ENCODE peak calls at places on chromosomes 13 and 19, in eight cellular contexts. One of them, this sample, is unnamed.

GRCh38 chr13:113740286-113740556 is 18.8 kb upstream of the TMEM255B start:
- DNase-seq in nephron progenitor cell: no peak
- DNase-seq in HFFc6: no peak
- DNase-seq in GM23338: no peak
- DNase-seq in omental fat pad: no peak
- DNase-seq in heart right ventricle: no peak
- DNase-seq in tibial artery: no peak
- DNase-seq in WTC11: no peak
- DNase-seq in this sample: no peak

GRCh38 chr19:39677931-39678889 is 22.5 kb downstream of the LGALS16 start:
- DNase-seq in WTC11: no peak
- DNase-seq in HFFc6: no peak
- DNase-seq in heart right ventricle: no peak
- DNase-seq in GM23338: no peak
- DNase-seq in nephron progenitor cell: no peak
- DNase-seq in omental fat pad: no peak
- DNase-seq in tibial artery: no peak
- DNase-seq in this sample: no peak

GRCh38 chr13:99289674-99290337 is 17.4 kb downstream of the GPR183 start:
- DNase-seq in heart right ventricle: no peak
- DNase-seq in GM23338: no peak
- DNase-seq in nephron progenitor cell: no peak
- DNase-seq in omental fat pad: no peak
- DNase-seq in WTC11: no peak
- DNase-seq in HFFc6: no peak
- DNase-seq in tibial artery: no peak
- DNase-seq in this sample: no peak

GRCh38 chr13:30585748-30586262 is 31.9 kb upstream of the USPL1 start:
- DNase-seq in nephron progenitor cell: no peak
- DNase-seq in HFFc6: peak
- DNase-seq in tibial artery: no peak
- DNase-seq in omental fat pad: no peak
- DNase-seq in GM23338: no peak
- DNase-seq in WTC11: no peak
- DNase-seq in heart right ventricle: no peak
- DNase-seq in this sample: no peak

GRCh38 chr13:74388626-74389025 is 254.4 kb upstream of the KLF12 start:
- DNase-seq in omental fat pad: no peak
- DNase-seq in tibial artery: no peak
- DNase-seq in HFFc6: no peak
- DNase-seq in WTC11: no peak
- DNase-seq in GM23338: no peak
- DNase-seq in nephron progenitor cell: no peak
- DNase-seq in heart right ventricle: no peak
- DNase-seq in this sample: no peak

GRCh38 chr13:19185865-19186645 is 4.4 kb upstream of the TUBA3C start:
- DNase-seq in WTC11: no peak
- DNase-seq in omental fat pad: no peak
- DNase-seq in GM23338: no peak
- DNase-seq in tibial artery: no peak
- DNase-seq in HFFc6: no peak
- DNase-seq in heart right ventricle: no peak
- DNase-seq in nephron progenitor cell: no peak
- DNase-seq in this sample: no peak

GRCh38 chr19:33809960-33810359 is 13.3 kb downstream of the KCTD15 start:
- DNase-seq in heart right ventricle: no peak
- DNase-seq in omental fat pad: no peak
- DNase-seq in nephron progenitor cell: no peak
- DNase-seq in GM23338: no peak
- DNase-seq in tibial artery: peak
- DNase-seq in HFFc6: no peak
- DNase-seq in WTC11: no peak
- DNase-seq in this sample: no peak

GRCh38 chr13:29640665-29641064 is 45.2 kb upstream of the SLC7A1 start:
- DNase-seq in tibial artery: no peak
- DNase-seq in HFFc6: no peak
- DNase-seq in nephron progenitor cell: no peak
- DNase-seq in WTC11: no peak
- DNase-seq in GM23338: no peak
- DNase-seq in heart right ventricle: no peak
- DNase-seq in omental fat pad: no peak
- DNase-seq in this sample: no peak

GRCh38 chr19:38993271-38993670 is 17.7 kb upstream of the FBXO17 start:
- DNase-seq in tibial artery: no peak
- DNase-seq in GM23338: no peak
- DNase-seq in nephron progenitor cell: no peak
- DNase-seq in heart right ventricle: no peak
- DNase-seq in WTC11: no peak
- DNase-seq in omental fat pad: no peak
- DNase-seq in HFFc6: peak
- DNase-seq in this sample: no peak

GRCh38 chr13:74574964-74575728 is 440.9 kb upstream of the KLF12 start:
- DNase-seq in WTC11: no peak
- DNase-seq in HFFc6: no peak
- DNase-seq in tibial artery: no peak
- DNase-seq in nephron progenitor cell: no peak
- DNase-seq in heart right ventricle: no peak
- DNase-seq in omental fat pad: no peak
- DNase-seq in GM23338: peak
- DNase-seq in this sample: no peak

GRCh38 chr19:44903602-44904425 is 1.8 kb upstream of the APOE start:
- DNase-seq in nephron progenitor cell: peak
- DNase-seq in heart right ventricle: peak
- DNase-seq in WTC11: peak
- DNase-seq in tibial artery: peak
- DNase-seq in GM23338: peak
- DNase-seq in omental fat pad: peak
- DNase-seq in HFFc6: peak
- DNase-seq in this sample: peak

GRCh38 chr19:55372316-55373081 is 2.2 kb upstream of the IL11 start:
- DNase-seq in HFFc6: peak
- DNase-seq in tibial artery: no peak
- DNase-seq in GM23338: no peak
- DNase-seq in nephron progenitor cell: no peak
- DNase-seq in heart right ventricle: no peak
- DNase-seq in omental fat pad: no peak
- DNase-seq in WTC11: no peak
- DNase-seq in this sample: no peak

GRCh38 chr13:113639661-113640262 is 18.2 kb downstream of the ATP4B start:
- DNase-seq in heart right ventricle: peak
- DNase-seq in tibial artery: peak
- DNase-seq in WTC11: peak
- DNase-seq in HFFc6: no peak
- DNase-seq in omental fat pad: no peak
- DNase-seq in nephron progenitor cell: no peak
- DNase-seq in GM23338: no peak
- DNase-seq in this sample: peak

GRCh38 chr13:99029576-99029975 is 51.7 kb upstream of the DOCK9 start:
- DNase-seq in GM23338: no peak
- DNase-seq in nephron progenitor cell: no peak
- DNase-seq in HFFc6: no peak
- DNase-seq in WTC11: no peak
- DNase-seq in heart right ventricle: no peak
- DNase-seq in omental fat pad: no peak
- DNase-seq in tibial artery: no peak
- DNase-seq in this sample: no peak

GRCh38 chr13:51856998-51857397 is 4.8 kb upstream of the CCDC70 start:
- DNase-seq in GM23338: no peak
- DNase-seq in HFFc6: no peak
- DNase-seq in heart right ventricle: no peak
- DNase-seq in WTC11: no peak
- DNase-seq in tibial artery: no peak
- DNase-seq in omental fat pad: no peak
- DNase-seq in nephron progenitor cell: no peak
- DNase-seq in this sample: no peak

GRCh38 chr13:114230117-114230516 is 4.6 kb upstream of the CDC16 start:
- DNase-seq in GM23338: peak
- DNase-seq in heart right ventricle: no peak
- DNase-seq in WTC11: peak
- DNase-seq in HFFc6: no peak
- DNase-seq in tibial artery: no peak
- DNase-seq in nephron progenitor cell: no peak
- DNase-seq in omental fat pad: no peak
- DNase-seq in this sample: no peak

GRCh38 chr13:30796132-30796832 is 60.9 kb downstream of the ALOX5AP start:
- DNase-seq in GM23338: no peak
- DNase-seq in HFFc6: peak
- DNase-seq in tibial artery: no peak
- DNase-seq in WTC11: no peak
- DNase-seq in omental fat pad: no peak
- DNase-seq in heart right ventricle: no peak
- DNase-seq in nephron progenitor cell: no peak
- DNase-seq in this sample: no peak

GRCh38 chr13:91240341-91240740 is 107.1 kb upstream of the MIR17HG start:
- DNase-seq in tibial artery: no peak
- DNase-seq in nephron progenitor cell: no peak
- DNase-seq in WTC11: no peak
- DNase-seq in GM23338: no peak
- DNase-seq in heart right ventricle: no peak
- DNase-seq in HFFc6: no peak
- DNase-seq in omental fat pad: no peak
- DNase-seq in this sample: no peak

GRCh38 chr13:26465514-26465913 is 92.0 kb upstream of the WASF3 start:
- DNase-seq in tibial artery: no peak
- DNase-seq in omental fat pad: no peak
- DNase-seq in HFFc6: no peak
- DNase-seq in WTC11: no peak
- DNase-seq in heart right ventricle: peak
- DNase-seq in GM23338: no peak
- DNase-seq in nephron progenitor cell: no peak
- DNase-seq in this sample: no peak

GRCh38 chr13:44974056-44974798 is 15.0 kb downstream of the NUFIP1 start:
- DNase-seq in GM23338: no peak
- DNase-seq in WTC11: no peak
- DNase-seq in omental fat pad: no peak
- DNase-seq in nephron progenitor cell: no peak
- DNase-seq in tibial artery: no peak
- DNase-seq in HFFc6: no peak
- DNase-seq in heart right ventricle: peak
- DNase-seq in this sample: no peak

GRCh38 chr13:62360609-62361008 is 945.0 kb upstream of the PCDH20 start:
- DNase-seq in GM23338: no peak
- DNase-seq in WTC11: no peak
- DNase-seq in HFFc6: no peak
- DNase-seq in nephron progenitor cell: no peak
- DNase-seq in tibial artery: no peak
- DNase-seq in omental fat pad: no peak
- DNase-seq in heart right ventricle: no peak
- DNase-seq in this sample: no peak

DNA sequence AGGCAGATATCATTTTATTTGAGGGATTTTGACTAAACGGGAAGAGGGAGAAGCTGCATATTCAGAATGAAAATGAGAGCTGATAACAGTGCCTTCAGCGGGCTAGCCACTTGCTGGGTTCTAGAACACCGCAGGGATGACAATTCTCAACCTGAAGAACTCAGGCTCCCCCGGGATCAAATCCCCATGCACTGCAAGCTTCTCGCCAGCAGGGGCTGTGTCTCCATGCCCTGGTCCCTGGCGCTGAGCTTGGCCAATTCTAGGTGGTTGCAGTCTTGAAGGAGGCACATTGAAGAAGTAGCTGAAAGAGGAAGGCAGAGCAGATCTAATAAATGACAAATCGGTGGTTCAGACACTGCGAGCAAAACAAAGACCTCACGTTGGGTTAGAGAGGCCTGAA is 128.7 kb downstream of the UQCRFS1 start:
- DNase-seq in nephron progenitor cell: peak
- DNase-seq in WTC11: peak
- DNase-seq in HFFc6: peak
- DNase-seq in heart right ventricle: no peak
- DNase-seq in tibial artery: no peak
- DNase-seq in GM23338: peak
- DNase-seq in omental fat pad: no peak
- DNase-seq in this sample: no peak
- TF ChIP-seq CTCF in nephron progenitor cell: peak
- TF ChIP-seq CTCF in WTC11: peak
- TF ChIP-seq CTCF in HFFc6: peak
- TF ChIP-seq CTCF in heart right ventricle: no peak
- TF ChIP-seq CTCF in tibial artery: no peak
- TF ChIP-seq CTCF in GM23338: peak
- TF ChIP-seq CTCF in omental fat pad: no peak
- TF ChIP-seq CTCF in this sample: no peak

GRCh38 chr19:13195678-13196077 is 45.5 kb downstream of the IER2 start:
- DNase-seq in WTC11: peak
- DNase-seq in nephron progenitor cell: peak
- DNase-seq in tibial artery: no peak
- DNase-seq in GM23338: peak
- DNase-seq in HFFc6: no peak
- DNase-seq in heart right ventricle: no peak
- DNase-seq in omental fat pad: no peak
- DNase-seq in this sample: no peak
- TF ChIP-seq CTCF in WTC11: peak
- TF ChIP-seq CTCF in nephron progenitor cell: peak
- TF ChIP-seq CTCF in tibial artery: no peak
- TF ChIP-seq CTCF in GM23338: peak
- TF ChIP-seq CTCF in HFFc6: no peak
- TF ChIP-seq CTCF in heart right ventricle: no peak
- TF ChIP-seq CTCF in omental fat pad: no peak
- TF ChIP-seq CTCF in this sample: no peak

GRCh38 chr19:7865262-7865911 is 8.8 kb downstream of the PRR36 start:
- DNase-seq in HFFc6: no peak
- DNase-seq in heart right ventricle: no peak
- DNase-seq in WTC11: no peak
- DNase-seq in nephron progenitor cell: no peak
- DNase-seq in tibial artery: no peak
- DNase-seq in omental fat pad: no peak
- DNase-seq in GM23338: peak
- DNase-seq in this sample: no peak
- TF ChIP-seq CTCF in HFFc6: no peak
- TF ChIP-seq CTCF in heart right ventricle: no peak
- TF ChIP-seq CTCF in WTC11: no peak
- TF ChIP-seq CTCF in nephron progenitor cell: no peak
- TF ChIP-seq CTCF in tibial artery: no peak
- TF ChIP-seq CTCF in omental fat pad: no peak
- TF ChIP-seq CTCF in GM23338: peak
- TF ChIP-seq CTCF in this sample: no peak

GRCh38 chr19:31111741-31112140 is 237.5 kb downstream of the TSHZ3 start:
- DNase-seq in HFFc6: no peak
- DNase-seq in omental fat pad: no peak
- DNase-seq in nephron progenitor cell: no peak
- DNase-seq in WTC11: no peak
- DNase-seq in tibial artery: no peak
- DNase-seq in GM23338: no peak
- DNase-seq in heart right ventricle: no peak
- DNase-seq in this sample: no peak

GRCh38 chr19:31114585-31114984 is 234.7 kb downstream of the TSHZ3 start:
- DNase-seq in nephron progenitor cell: no peak
- DNase-seq in HFFc6: no peak
- DNase-seq in GM23338: no peak
- DNase-seq in heart right ventricle: no peak
- DNase-seq in WTC11: no peak
- DNase-seq in omental fat pad: no peak
- DNase-seq in tibial artery: no peak
- DNase-seq in this sample: no peak

GRCh38 chr19:31110331-31110730 is 238.9 kb downstream of the TSHZ3 start:
- DNase-seq in tibial artery: no peak
- DNase-seq in nephron progenitor cell: peak
- DNase-seq in WTC11: peak
- DNase-seq in HFFc6: peak
- DNase-seq in omental fat pad: no peak
- DNase-seq in heart right ventricle: no peak
- DNase-seq in GM23338: peak
- DNase-seq in this sample: no peak

GRCh38 chr19:31112158-31112557 is 237.1 kb downstream of the TSHZ3 start:
- DNase-seq in heart right ventricle: no peak
- DNase-seq in HFFc6: no peak
- DNase-seq in WTC11: no peak
- DNase-seq in nephron progenitor cell: no peak
- DNase-seq in GM23338: no peak
- DNase-seq in tibial artery: no peak
- DNase-seq in omental fat pad: no peak
- DNase-seq in this sample: no peak

GRCh38 chr19:31113250-31113685 is 236.0 kb downstream of the TSHZ3 start:
- DNase-seq in omental fat pad: no peak
- DNase-seq in nephron progenitor cell: no peak
- DNase-seq in heart right ventricle: no peak
- DNase-seq in HFFc6: peak
- DNase-seq in GM23338: no peak
- DNase-seq in tibial artery: no peak
- DNase-seq in WTC11: no peak
- DNase-seq in this sample: no peak
- TF ChIP-seq CTCF in omental fat pad: no peak
- TF ChIP-seq CTCF in nephron progenitor cell: no peak
- TF ChIP-seq CTCF in heart right ventricle: no peak
- TF ChIP-seq CTCF in HFFc6: no peak
- TF ChIP-seq CTCF in GM23338: no peak
- TF ChIP-seq CTCF in tibial artery: no peak
- TF ChIP-seq CTCF in WTC11: no peak
- TF ChIP-seq CTCF in this sample: no peak

This sample was measured in ovary.